ENCODE peak calls at places on chromosomes 16 and 17, in eight cellular contexts. M, W, X, R, I, A, N and B are unnamed samples. For H3K4me1, the result is how much of the 10 kb centered on the place peaks cover.

GRCh38 chr16:26830716-26831115 is 236.0 kb upstream of the C16orf82 start:
- DNase-seq in I (no peak), W (no peak), R (no peak), M (no peak), X (no peak), N (no peak), A (no peak), B (no peak)

GRCh38 chr16:46573008-46573833 is 48.0 kb downstream of the SHCBP1 start:
- DNase-seq in R (no peak), I (no peak), M (peak), X (no peak), W (peak), N (no peak), A (peak), B (no peak)

GRCh38 chr17:77890771-77891170 is 67.7 kb upstream of the TNRC6C start:
- DNase-seq in N (no peak), M (no peak), W (no peak), I (peak), A (no peak), R (peak), X (no peak), B (no peak)

GRCh38 chr17:45019177-45019711 is 32.2 kb downstream of the DCAKD start:
- DNase-seq in A (peak), N (peak), I (peak), R (peak), X (peak), M (peak), W (peak), B (peak)

GRCh38 chr16:2250652-2251280 is 621 bp downstream of the ECI1 start:
- DNase-seq in N (no peak), M (no peak), I (peak), W (no peak), R (no peak), X (peak), A (peak), B (no peak)

GRCh38 chr17:13601776-13602551 is at the start of gene HS3ST3A1:
- DNase-seq in X (peak), A (peak), M (peak), W (no peak), R (peak), N (no peak), I (peak), B (no peak)

GRCh38 chr17:35486920-35487727 is 38.6 kb upstream of the SLFN13 start:
- DNase-seq in X (peak), I (peak), M (no peak), A (peak), N (peak), R (peak), W (peak), B (peak)

GRCh38 chr16:23466162-23466885 is 13.3 kb upstream of the COG7 start:
- DNase-seq in M (peak), W (peak), N (no peak), X (no peak), I (peak), A (peak), R (no peak), B (no peak)

GRCh38 chr17:65589321-65589720 is 27.9 kb upstream of the AXIN2 start:
- DNase-seq in M (no peak), I (no peak), X (no peak), N (no peak), A (peak), R (no peak), W (no peak), B (no peak)

GRCh38 chr16:19919142-19919541 is 34.5 kb upstream of the GPRC5B start:
- DNase-seq in M (no peak), I (no peak), W (no peak), X (no peak), R (no peak), N (no peak), A (no peak), B (no peak)

GRCh38 chr16:84086357-84086756 is 30.4 kb downstream of the MBTPS1 start:
- DNase-seq in W (no peak), A (no peak), N (no peak), I (no peak), M (no peak), X (no peak), R (no peak), B (no peak)

GRCh38 chr17:58755269-58755576 is 431 bp upstream of the PPM1E start:
- DNase-seq in N (no peak), A (no peak), X (no peak), M (no peak), I (no peak), R (no peak), W (peak), B (no peak)

GRCh38 chr17:69565447-69565846 is 150.9 kb downstream of the MAP2K6 start:
- DNase-seq in I (no peak), X (no peak), W (no peak), A (no peak), N (no peak), R (no peak), M (no peak), B (no peak)

GRCh38 chr16:59973966-59974365 is 1239.8 kb upstream of the GOT2 start:
- DNase-seq in M (peak), R (no peak), W (no peak), I (no peak), N (no peak), X (no peak), A (no peak), B (no peak)

GRCh38 chr17:27408891-27409290 is 47.4 kb upstream of the KSR1 start:
- DNase-seq in X (no peak), W (no peak), I (no peak), M (no peak), A (peak), R (no peak), N (no peak), B (no peak)

GRCh38 chr17:51629232-51629631 is 368.9 kb downstream of the UTP18 start:
- DNase-seq in R (no peak), I (no peak), N (no peak), W (no peak), A (no peak), M (no peak), X (no peak), B (no peak)

GRCh38 chr17:77836557-77837041 is 121.9 kb upstream of the TNRC6C start:
- DNase-seq in R (no peak), I (no peak), W (no peak), X (no peak), N (no peak), M (peak), A (peak), B (no peak)

GRCh38 chr17:70271200-70271599 is 101.9 kb downstream of the KCNJ2 start:
- DNase-seq in R (no peak), X (no peak), N (no peak), I (no peak), M (no peak), W (no peak), A (no peak), B (no peak)

GRCh38 chr16:54936086-54936978 is 5.7 kb downstream of the IRX5 start:
- DNase-seq in X (peak), M (peak), R (no peak), I (peak), A (peak), N (no peak), W (no peak), B (no peak)

GRCh38 chr17:43015579-43015978 is 6.6 kb downstream of the VAT1 start:
- DNase-seq in R (no peak), N (no peak), I (peak), X (no peak), M (no peak), W (no peak), A (no peak), B (no peak)

GRCh38 chr16:54938351-54939346 is 8.0 kb downstream of the IRX5 start:
- DNase-seq in X (peak), I (no peak), M (no peak), A (peak), N (no peak), W (no peak), R (peak), B (no peak)

GRCh38 chr16:17423195-17423594 is 47.6 kb downstream of the XYLT1 start:
- DNase-seq in M (no peak), R (no peak), I (no peak), A (no peak), X (peak), W (no peak), N (no peak), B (no peak)

GRCh38 chr16:83946781-83947566 is 6.1 kb upstream of the OSGIN1 start:
- DNase-seq in X (no peak), N (no peak), W (no peak), I (no peak), R (no peak), A (no peak), M (no peak), B (no peak)

GRCh38 chr17:81841866-81842265 is 7.0 kb upstream of the PPP1R27 start:
- DNase-seq in A (no peak), W (no peak), I (no peak), M (no peak), N (no peak), X (no peak), R (no peak), B (no peak)

GRCh38 chr17:35344262-35344661 is 29.2 kb downstream of the SLFN11 start:
- DNase-seq in R (no peak), A (no peak), I (no peak), N (no peak), W (no peak), X (no peak), M (no peak), B (no peak)

GRCh38 chr16:4970010-4970409 is 11.9 kb downstream of the SEC14L5 start:
- DNase-seq in N (no peak), A (no peak), I (no peak), W (no peak), X (peak), R (no peak), M (no peak), B (no peak)

GRCh38 chr17:77651983-77652382 is 306.5 kb upstream of the TNRC6C start:
- DNase-seq in X (no peak), W (no peak), N (no peak), M (no peak), A (no peak), R (peak), I (no peak), B (no peak)

GRCh38 chr17:47810901-47811635 is 10.5 kb downstream of the OSBPL7 start:
- DNase-seq in A (peak), I (no peak), M (no peak), X (no peak), W (no peak), N (no peak), R (peak), B (no peak)

GRCh38 chr17:64148699-64149098 is 18.8 kb upstream of the ERN1 start:
- DNase-seq in A (no peak), N (no peak), I (peak), X (peak), W (no peak), R (no peak), M (peak), B (no peak)

GRCh38 chr17:8162232-8162996 is at the start of gene VAMP2:
- DNase-seq in R (peak), W (peak), X (peak), I (peak), A (peak), M (peak), N (peak), B (peak)

DNA sequence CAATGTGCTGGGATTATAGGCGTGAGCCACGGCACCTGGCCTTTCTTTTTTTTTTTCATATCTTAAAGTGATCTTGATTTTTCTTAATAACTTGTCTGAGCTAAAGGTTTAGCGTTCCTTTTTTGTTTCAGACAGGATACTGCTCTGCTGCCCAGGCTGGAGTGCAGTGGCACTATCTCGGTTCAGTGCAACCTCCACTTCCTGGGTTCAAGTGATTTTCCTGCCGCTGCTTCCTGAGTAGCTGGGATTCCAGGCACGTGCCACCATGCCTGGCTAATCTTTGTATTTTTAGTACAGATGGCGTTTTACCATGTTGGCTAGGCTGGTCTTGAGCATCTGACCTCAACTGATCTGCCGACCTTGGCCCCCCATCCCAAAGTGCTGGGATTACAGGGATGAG is 4.0 kb downstream of the RUSF1 start:
- DNase-seq in R (no peak), N (no peak), A (no peak), W (no peak), M (no peak), X (no peak), I (no peak), B (no peak)
- H3K4me1 ChIP-seq in R (under half), N (under half), A (under half), W (under half), M (under half), X (under half), I (under half), B (under half)

GRCh38 chr16:57962756-57963155 is 8.2 kb downstream of the CNGB1 start:
- DNase-seq in N (no peak), A (no peak), I (no peak), R (peak), M (no peak), X (no peak), W (no peak), B (no peak)
- H3K4me1 ChIP-seq in N (under half), A (under half), I (under half), R (under half), M (under half), X (under half), W (under half), B (under half)

GRCh38 chr17:80789356-80789902 is 202.2 kb upstream of the CHMP6 start:
- DNase-seq in I (no peak), A (peak), W (peak), R (no peak), M (peak), X (no peak), N (no peak), B (no peak)

GRCh38 chr17:80790021-80790765 is 201.4 kb upstream of the CHMP6 start:
- DNase-seq in M (no peak), X (no peak), A (no peak), N (peak), R (no peak), W (no peak), I (no peak), B (no peak)

GRCh38 chr17:80792373-80792781 is 199.3 kb upstream of the CHMP6 start:
- DNase-seq in I (peak), N (no peak), W (peak), M (no peak), R (no peak), A (peak), X (no peak), B (no peak)

GRCh38 chr17:80791758-80792284 is 199.8 kb upstream of the CHMP6 start:
- DNase-seq in I (peak), W (peak), X (no peak), M (peak), A (peak), N (no peak), R (no peak), B (peak)

GRCh38 chr17:80790981-80791742 is 200.5 kb upstream of the CHMP6 start:
- DNase-seq in A (no peak), N (no peak), W (no peak), R (no peak), M (no peak), I (no peak), X (no peak), B (no peak)
- H3K4me1 ChIP-seq in A (under half), N (half or more), W (half or more), R (half or more), M (half or more), I (half or more), X (under half), B (under half)

GRCh38 chr17:31573047-31573446 is 181.6 kb downstream of the RAB11FIP4 start:
- DNase-seq in I (no peak), W (no peak), R (no peak), X (no peak), M (no peak), N (no peak), A (no peak), B (no peak)

GRCh38 chr17:31573861-31574260 is 182.4 kb downstream of the RAB11FIP4 start:
- DNase-seq in N (no peak), I (no peak), W (no peak), X (no peak), M (no peak), A (no peak), R (no peak), B (no peak)

GRCh38 chr17:31572341-31572740 is 180.9 kb downstream of the RAB11FIP4 start:
- DNase-seq in R (no peak), X (no peak), I (no peak), N (no peak), M (no peak), W (no peak), A (no peak), B (no peak)

GRCh38 chr17:31574458-31574857 is 183.0 kb downstream of the RAB11FIP4 start:
- DNase-seq in W (no peak), X (no peak), A (no peak), R (no peak), M (no peak), I (no peak), N (no peak), B (no peak)

DNA sequence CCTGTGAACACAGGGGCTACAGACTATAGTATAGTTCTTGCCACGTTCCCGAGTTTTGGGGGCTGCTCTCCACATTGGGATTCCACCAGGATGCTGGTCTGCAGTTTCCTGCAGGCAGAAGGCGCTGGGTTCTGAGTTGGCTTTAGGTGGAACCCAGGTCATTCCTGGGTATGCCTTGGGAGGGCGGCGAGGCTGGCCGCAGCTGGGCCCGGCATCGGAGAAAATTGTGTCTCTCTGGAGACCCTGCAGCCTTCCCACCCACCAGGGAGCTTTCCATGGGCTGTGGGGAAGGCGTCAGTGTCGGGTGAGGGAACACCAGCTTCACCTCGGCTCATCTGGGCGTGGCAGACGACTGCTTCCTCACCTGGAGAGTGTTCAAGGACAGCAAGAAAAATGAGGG is 183.6 kb downstream of the RAB11FIP4 start:
- DNase-seq in W (no peak), R (no peak), I (no peak), N (no peak), M (no peak), X (no peak), A (no peak), B (no peak)
- H3K4me1 ChIP-seq in W (under half), R (under half), I (under half), N (under half), M (under half), X (under half), A (under half), B (under half)

GRCh38 chr16:29028457-29029167 is 43.8 kb downstream of the LAT start:
- DNase-seq in R (peak), A (no peak), N (peak), W (no peak), M (no peak), X (peak), I (no peak), B (no peak)
- H3K4me1 ChIP-seq in R (under half), A (under half), N (under half), W (under half), M (under half), X (under half), I (under half), B (under half)